ENCODE peak calls at places on chromosomes 6 and 20, in ten cellular contexts. R, M, L, Z, Y, J, V, P, W and D are unnamed samples.

GRCh38 chr6:72954736-72955135 is 270.6 kb downstream of the KHDC1L start:
- DNase-seq in Y (no peak), V (no peak), L (no peak), J (no peak), W (no peak), P (no peak), M (no peak), Z (no peak), R (no peak), D (no peak)

GRCh38 chr20:5001174-5002076 is at the start of gene SLC23A2:
- DNase-seq in J (peak; percentile 92), M (peak; percentile 63), V (peak; percentile 51), R (peak; percentile 61), P (peak; percentile 91), W (peak; percentile 46), L (peak; percentile 60), Y (peak; percentile 37), Z (no peak), D (peak; percentile 49)

GRCh38 chr6:150078788-150079187 is 9.9 kb upstream of the ULBP3 start:
- DNase-seq in L (no peak), M (no peak), J (no peak), W (no peak), R (no peak), P (no peak), Y (no peak), Z (no peak), V (no peak), D (no peak)

GRCh38 chr6:35557239-35557638 is 44.5 kb upstream of the TULP1 start:
- DNase-seq in P (no peak), R (no peak), W (no peak), L (no peak), M (no peak), V (no peak), Y (no peak), Z (no peak), J (no peak), D (no peak)

GRCh38 chr6:149867876-149868640 is 3.9 kb upstream of the LRP11 start:
- DNase-seq in M (peak; percentile 73), J (peak; percentile 59), V (no peak), W (no peak), R (no peak), Z (no peak), P (peak; percentile 52), Y (peak; percentile 47), L (no peak), D (no peak)

GRCh38 chr6:56688521-56688920 is 45.8 kb upstream of the DST start:
- DNase-seq in R (no peak), Y (no peak), W (no peak), Z (no peak), L (no peak), P (no peak), M (peak; percentile 61), J (no peak), V (no peak), D (no peak)

GRCh38 chr6:5764401-5764955 is 242.2 kb downstream of the NRN1 start:
- DNase-seq in M (peak; percentile 87), R (no peak), J (peak; percentile 62), P (no peak), V (no peak), Z (no peak), L (no peak), W (no peak), Y (no peak), D (peak; percentile 61)

GRCh38 chr6:152457949-152458624 is 179.1 kb downstream of the SYNE1 start:
- DNase-seq in R (no peak), L (no peak), V (no peak), P (no peak), Z (no peak), M (no peak), W (no peak), Y (no peak), J (no peak), D (no peak)

GRCh38 chr20:59147197-59147596 is 16.4 kb upstream of the ZNF831 start:
- DNase-seq in Y (no peak), W (no peak), P (no peak), V (no peak), Z (no peak), L (no peak), R (no peak), M (no peak), J (no peak), D (no peak)

GRCh38 chr6:38354033-38354373 is 285.7 kb downstream of the BTBD9 start:
- DNase-seq in R (no peak), V (no peak), W (no peak), Z (no peak), P (no peak), J (no peak), Y (no peak), L (no peak), M (no peak), D (no peak)

GRCh38 chr20:17460119-17460518 is 71.1 kb downstream of the BFSP1 start:
- DNase-seq in Y (no peak), P (no peak), Z (no peak), M (no peak), R (no peak), L (no peak), J (no peak), W (no peak), V (no peak), D (no peak)

GRCh38 chr6:16322666-16323312 is 84.4 kb downstream of the GMPR start:
- DNase-seq in V (peak; percentile 82), P (peak; percentile 42), Y (peak; percentile 67), Z (peak; percentile 23), R (no peak), W (no peak), J (peak; percentile 37), M (peak; percentile 79), L (peak; percentile 65), D (peak; percentile 73)

GRCh38 chr20:11922561-11922960 is 4.9 kb downstream of the BTBD3 start:
- DNase-seq in J (no peak), M (no peak), L (no peak), Y (no peak), R (no peak), P (no peak), V (no peak), Z (no peak), W (no peak), D (peak; percentile 20)

GRCh38 chr20:14337400-14338171 is at the start of gene FLRT3:
- DNase-seq in Z (no peak), R (peak; percentile 75), Y (peak; percentile 96), J (peak; percentile 91), M (peak; percentile 96), P (peak; percentile 82), W (peak; percentile 96), V (no peak), L (no peak), D (peak; percentile 75)

GRCh38 chr6:26354162-26354561 is 10.8 kb upstream of the BTN3A2 start:
- DNase-seq in P (no peak), M (no peak), R (no peak), Y (no peak), J (no peak), V (no peak), Z (no peak), W (no peak), L (no peak), D (no peak)

GRCh38 chr6:35035481-35036030 is 105.6 kb downstream of the TCP11 start:
- DNase-seq in V (no peak), P (no peak), J (no peak), M (no peak), Z (no peak), Y (no peak), R (no peak), L (no peak), W (peak; percentile 49), D (no peak)

GRCh38 chr6:132354517-132355167 is 46.6 kb downstream of the MOXD1 start:
- DNase-seq in W (no peak), Y (peak; percentile 15), V (peak; percentile 12), J (no peak), P (no peak), L (no peak), R (no peak), Z (no peak), M (no peak), D (peak; percentile 67)

GRCh38 chr20:46028110-46028509 is 905 bp upstream of the SLC12A5 start:
- DNase-seq in J (no peak), R (no peak), Y (no peak), W (no peak), L (no peak), M (no peak), Z (no peak), P (no peak), V (no peak), D (no peak)

GRCh38 chr20:9214676-9215075 is 145.8 kb downstream of the PLCB4 start:
- DNase-seq in R (no peak), L (no peak), Y (no peak), Z (no peak), W (no peak), M (peak; percentile 91), V (no peak), J (peak; percentile 65), P (no peak), D (no peak)

GRCh38 chr6:30493643-30494250 is 4.4 kb downstream of the HLA-E start:
- DNase-seq in L (no peak), J (no peak), V (no peak), R (peak; percentile 28), Y (peak; percentile 28), Z (no peak), P (peak; percentile 63), M (no peak), W (no peak), D (no peak)

GRCh38 chr6:26537846-26538571 is at the start of gene HMGN4:
- DNase-seq in V (peak; percentile 80), Z (peak; percentile 64), J (peak; percentile 90), M (peak; percentile 95), Y (peak; percentile 97), L (peak; percentile 78), R (peak; percentile 72), W (peak; percentile 95), P (peak; percentile 83), D (peak; percentile 92)

GRCh38 chr6:138844203-138844602 is 48.3 kb downstream of the ECT2L start:
- DNase-seq in Y (peak; percentile 26), R (no peak), M (peak; percentile 63), Z (no peak), J (peak; percentile 72), W (peak; percentile 43), L (no peak), P (peak; percentile 33), V (no peak), D (peak; percentile 70)

GRCh38 chr6:36131517-36132220 is 1.4 kb downstream of the MAPK13 start:
- DNase-seq in L (no peak), R (no peak), W (peak; percentile 67), V (peak; percentile 37), Z (peak; percentile 19), Y (no peak), P (no peak), J (peak; percentile 52), M (peak; percentile 69), D (peak; percentile 69)

GRCh38 chr20:42484335-42484734 is 705.4 kb downstream of the PTPRT start:
- DNase-seq in Z (no peak), Y (no peak), M (peak; percentile 16), J (no peak), W (no peak), L (no peak), R (no peak), V (no peak), P (no peak), D (no peak)

GRCh38 chr6:75856902-75857301 is 107.9 kb downstream of the MYO6 start:
- DNase-seq in V (no peak), R (no peak), Y (no peak), W (no peak), J (no peak), L (no peak), Z (no peak), M (no peak), P (no peak), D (no peak)

GRCh38 chr6:6900566-6901204 is 207.1 kb upstream of the RREB1 start:
- DNase-seq in Y (no peak), M (no peak), V (no peak), W (no peak), R (no peak), L (no peak), Z (no peak), P (no peak), J (no peak), D (no peak)

GRCh38 chr6:6655805-6656251 is 67.3 kb downstream of the LY86 start:
- DNase-seq in J (no peak), R (no peak), M (no peak), W (no peak), Y (no peak), P (no peak), V (no peak), L (no peak), Z (no peak), D (no peak)

GRCh38 chr6:111844376-111844775 is 28.9 kb downstream of the FYN start:
- DNase-seq in Y (no peak), L (no peak), J (no peak), V (no peak), W (no peak), Z (no peak), R (no peak), M (no peak), P (no peak), D (no peak)